ENCODE peak calls at places on chromosomes 3 and 15, in ten cellular contexts. V is NCI-H1694 treated with DMSO at 0.1 percent for 48 hours; M is retina; D is BE2C; P is HS-27A; C is activated CD4-positive, alpha-beta memory T cell treated with anti-CD3 and anti-CD28 coated beads, Interleukin-2, amount 10 ng/mL, durations not matched to agents 7 days and 5 days; R is astrocyte of the cerebellum; G is progenitor cell of endocrine pancreas; X is activated T-cell treated with anti-CD3 and anti-CD28 coated beads for 4 hours; B is GM19239. T is an unnamed sample.

GRCh38 chr3:97825101-97825500 is 3.3 kb downstream of the CRYBG3 start:
- DNase-seq in C (no peak), M (no peak), G (no peak), V (no peak), R (no peak), X (no peak), D (no peak), P (no peak), B (no peak), T (no peak)

GRCh38 chr3:134494539-134494938 is 8.7 kb downstream of the CEP63 start:
- DNase-seq in B (no peak), G (no peak), P (no peak), V (no peak), R (no peak), C (no peak), M (no peak), X (no peak), D (no peak), T (no peak)

GRCh38 chr15:95520511-95520910 is 810.0 kb upstream of the NR2F2 start:
- DNase-seq in X (no peak), R (no peak), P (no peak), M (no peak), V (no peak), B (no peak), G (no peak), D (no peak), C (no peak), T (no peak)

GRCh38 chr3:184711366-184712247 is at the start of gene MAGEF1:
- DNase-seq in X (peak), G (peak), P (peak), B (peak), M (peak), C (peak), R (peak), V (peak), D (peak), T (peak)

GRCh38 chr3:127542441-127542952 is 48.0 kb downstream of the TPRA1 start:
- DNase-seq in M (no peak), B (no peak), R (no peak), V (peak), D (no peak), X (no peak), P (no peak), G (no peak), C (no peak), T (no peak)

GRCh38 chr3:194688946-194689345 is 3.3 kb downstream of the FAM43A start:
- DNase-seq in G (no peak), C (no peak), D (no peak), V (no peak), M (no peak), R (no peak), B (no peak), X (no peak), P (no peak), T (no peak)

GRCh38 chr15:91783001-91783400 is 70.5 kb upstream of the SLCO3A1 start:
- DNase-seq in R (no peak), P (no peak), D (no peak), M (no peak), X (no peak), G (no peak), V (no peak), B (no peak), C (no peak), T (no peak)

GRCh38 chr15:40289140-40289775 is 6.4 kb upstream of the ANKRD63 start:
- DNase-seq in M (no peak), X (no peak), B (no peak), V (no peak), D (no peak), P (no peak), R (no peak), C (no peak), G (no peak), T (no peak)

GRCh38 chr3:96900600-96900999 is 86.2 kb downstream of the EPHA6 start:
- DNase-seq in B (no peak), V (no peak), X (no peak), C (no peak), P (no peak), R (no peak), M (peak), G (no peak), D (no peak), T (no peak)

GRCh38 chr15:43939070-43939469 is 112.3 kb downstream of the WDR76 start:
- DNase-seq in G (no peak), X (no peak), C (no peak), M (no peak), R (no peak), V (peak), D (peak), P (no peak), B (no peak), T (no peak)

GRCh38 chr3:172138792-172139507 is 99.6 kb downstream of the FNDC3B start:
- DNase-seq in X (no peak), V (no peak), P (no peak), M (no peak), B (no peak), R (no peak), C (peak), D (peak), G (no peak), T (no peak)

GRCh38 chr15:95840004-95840403 is 490.5 kb upstream of the NR2F2 start:
- DNase-seq in X (no peak), B (no peak), V (no peak), M (no peak), C (no peak), P (peak), R (peak), D (no peak), G (no peak), T (no peak)

GRCh38 chr3:117486709-117487394 is 777.3 kb downstream of the TUSC7 start:
- DNase-seq in B (no peak), V (peak), D (no peak), P (no peak), M (no peak), C (no peak), R (no peak), X (no peak), G (no peak), T (no peak)

GRCh38 chr15:43133429-43134156 is at the start of gene TMEM62:
- DNase-seq in D (peak), M (peak), X (peak), G (peak), P (no peak), B (peak), C (peak), V (no peak), R (no peak), T (peak)

GRCh38 chr3:114231616-114232015 is 5.8 kb downstream of the ZNF80 start:
- DNase-seq in M (no peak), P (no peak), D (no peak), X (peak), B (no peak), G (no peak), R (no peak), V (no peak), C (peak), T (no peak)

GRCh38 chr3:136414476-136414875 is 164.3 kb downstream of the PCCB start:
- DNase-seq in R (no peak), M (no peak), B (no peak), X (no peak), V (no peak), P (no peak), G (no peak), C (no peak), D (no peak), T (no peak)

GRCh38 chr3:51994530-51994929 is 1.2 kb downstream of the RPL29 start:
- DNase-seq in M (no peak), B (no peak), G (no peak), C (no peak), R (no peak), P (no peak), D (no peak), X (no peak), V (no peak), T (no peak)

GRCh38 chr3:134189848-134190247 is 60.8 kb downstream of the RYK start:
- DNase-seq in M (no peak), D (no peak), R (no peak), B (no peak), X (no peak), V (no peak), C (no peak), P (no peak), G (no peak), T (no peak)

GRCh38 chr3:161559177-161559998 is 62.8 kb downstream of the OTOL1 start:
- DNase-seq in R (peak), G (no peak), C (no peak), V (peak), D (no peak), M (peak), P (peak), X (no peak), B (no peak), T (no peak)

GRCh38 chr3:128784228-128784627 is 58.2 kb downstream of the RAB7A start:
- DNase-seq in G (peak), D (peak), V (no peak), X (no peak), B (no peak), M (peak), C (peak), P (no peak), R (no peak), T (peak)

GRCh38 chr3:64844558-64844957 is 156.8 kb upstream of the ADAMTS9 start:
- DNase-seq in R (no peak), D (no peak), V (no peak), C (no peak), X (no peak), B (no peak), M (no peak), P (no peak), G (no peak), T (no peak)

GRCh38 chr3:192273611-192274010 is 453.7 kb downstream of the FGF12 start:
- DNase-seq in R (no peak), V (no peak), B (no peak), D (no peak), M (no peak), C (no peak), X (no peak), G (no peak), P (no peak), T (no peak)

GRCh38 chr15:37004373-37004869 is 95.9 kb downstream of the MEIS2 start:
- DNase-seq in D (peak), B (no peak), R (no peak), C (no peak), P (no peak), V (no peak), X (no peak), G (no peak), M (no peak), T (no peak)

GRCh38 chr15:65323071-65323511 is 18.6 kb downstream of the RNU5B-1 start:
- DNase-seq in D (peak), X (no peak), C (no peak), M (no peak), B (no peak), R (peak), P (no peak), G (no peak), V (peak), T (no peak)

GRCh38 chr15:96352594-96353377 is 22.3 kb downstream of the NR2F2 start:
- DNase-seq in D (no peak), G (no peak), R (no peak), M (no peak), P (no peak), B (no peak), C (no peak), X (no peak), V (no peak), T (no peak)

GRCh38 chr15:100994597-100995446 is 75.7 kb downstream of the LRRK1 start:
- DNase-seq in D (no peak), P (no peak), C (no peak), X (no peak), V (no peak), B (no peak), R (no peak), M (no peak), G (no peak), T (no peak)

GRCh38 chr15:88657326-88658069 is 18.7 kb downstream of the ISG20 start:
- DNase-seq in X (no peak), B (no peak), C (no peak), V (peak), G (peak), D (peak), M (peak), P (no peak), R (no peak), T (peak)

GRCh38 chr3:78091478-78092119 is 1051.7 kb downstream of the ROBO2 start:
- DNase-seq in B (no peak), D (no peak), X (no peak), R (no peak), P (no peak), V (no peak), M (no peak), G (no peak), C (no peak), T (no peak)

GRCh38 chr15:96462768-96463167 is 132.3 kb downstream of the NR2F2 start:
- DNase-seq in C (no peak), D (no peak), P (peak), B (no peak), G (no peak), R (no peak), M (no peak), X (no peak), V (no peak), T (no peak)

GRCh38 chr3:122092460-122093165 is 37.5 kb downstream of the CD86 start:
- DNase-seq in X (peak), M (no peak), C (peak), V (no peak), D (peak), G (no peak), R (no peak), B (no peak), P (no peak), T (no peak)

GRCh38 chr3:43405888-43406636 is 119.7 kb downstream of the SNRK start:
- DNase-seq in G (no peak), X (no peak), M (no peak), D (no peak), B (no peak), P (no peak), V (no peak), R (peak), C (no peak), T (peak)